ENCODE peak calls at places on chromosomes 5 and 9, in seven cellular contexts. H, L, B, W, F, D and Q are unnamed samples. For H3K4me1 and H3K36me3, the result is how much of the 10 kb centered on the place peaks cover.

GRCh38 chr5:166493627-166494026 is 1797.8 kb upstream of the WWC1 start:
- DNase-seq in W (no peak), F (no peak), H (no peak), B (no peak), D (no peak), L (no peak), Q (no peak)

GRCh38 chr5:133251296-133252132 is 199.7 kb downstream of the HSPA4 start:
- DNase-seq in W (no peak), D (no peak), F (no peak), B (no peak), H (no peak), L (no peak), Q (no peak)

GRCh38 chr5:116514521-116514920 is 60.1 kb downstream of the SEMA6A start:
- DNase-seq in W (no peak), H (no peak), D (no peak), F (no peak), B (no peak), L (no peak), Q (no peak)

GRCh38 chr5:172455087-172455381 is 709 bp upstream of the SH3PXD2B start:
- DNase-seq in H (no peak), F (peak), D (no peak), B (no peak), L (no peak), W (no peak), Q (no peak)

GRCh38 chr9:132609829-132610228 is 27.4 kb downstream of the BARHL1 start:
- DNase-seq in B (no peak), H (no peak), W (no peak), F (no peak), L (peak), D (no peak), Q (no peak)

GRCh38 chr5:172683264-172683663 is 42.2 kb downstream of the NEURL1B start:
- DNase-seq in W (no peak), L (no peak), B (no peak), F (no peak), D (no peak), H (no peak), Q (no peak)

GRCh38 chr5:10655041-10655685 is 91.3 kb downstream of the ANKRD33B start:
- DNase-seq in D (no peak), L (no peak), H (peak), B (peak), W (no peak), F (no peak), Q (no peak)

GRCh38 chr5:14039576-14039975 is 95.1 kb upstream of the DNAH5 start:
- DNase-seq in W (no peak), L (peak), F (no peak), D (no peak), H (no peak), B (no peak), Q (no peak)

GRCh38 chr9:112063151-112063550 is 111.9 kb downstream of the SUSD1 start:
- DNase-seq in W (no peak), F (no peak), L (no peak), D (no peak), B (no peak), H (no peak), Q (no peak)

GRCh38 chr9:93830224-93830596 is 124.9 kb downstream of the BARX1 start:
- DNase-seq in W (no peak), H (no peak), B (no peak), D (no peak), F (no peak), L (no peak), Q (no peak)

GRCh38 chr5:67319935-67320725 is 123.5 kb upstream of the CD180 start:
- DNase-seq in D (no peak), L (peak), F (no peak), H (no peak), B (no peak), W (no peak), Q (no peak)

DNA sequence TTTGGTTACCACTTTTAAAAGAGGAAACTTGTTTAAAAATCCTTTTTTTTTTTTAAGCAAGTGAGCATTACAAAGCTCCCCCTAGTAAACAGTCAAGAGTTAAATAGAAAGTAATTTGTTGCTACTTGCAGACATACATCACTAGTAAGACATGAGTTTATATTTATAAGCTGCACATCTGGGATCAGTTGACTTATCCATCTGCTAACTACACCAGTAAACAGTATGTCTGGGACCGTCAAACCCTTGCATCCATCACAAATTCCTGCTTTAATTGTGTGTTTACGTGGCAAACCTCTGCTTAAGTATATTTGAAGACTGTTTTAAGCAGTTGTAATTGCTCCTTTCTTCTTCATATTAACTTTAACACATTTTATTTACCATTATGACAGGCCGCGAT is 146.8 kb downstream of the EBF1 start:
- DNase-seq in L (peak), H (no peak), B (no peak), F (no peak), W (no peak), D (peak), Q (no peak)
- H3K4me1 ChIP-seq in L (under half), H (under half), B (under half), F (half or more), W (under half), D (half or more), Q (under half)

GRCh38 chr9:136391737-136392537 is 8.0 kb downstream of the SNAPC4 start:
- DNase-seq in F (no peak), L (no peak), H (no peak), B (no peak), W (no peak), D (no peak), Q (no peak)
- H3K36me3 ChIP-seq in F (half or more), L (half or more), H (half or more), B (under half), W (half or more), D (half or more), Q (under half)

DNA sequence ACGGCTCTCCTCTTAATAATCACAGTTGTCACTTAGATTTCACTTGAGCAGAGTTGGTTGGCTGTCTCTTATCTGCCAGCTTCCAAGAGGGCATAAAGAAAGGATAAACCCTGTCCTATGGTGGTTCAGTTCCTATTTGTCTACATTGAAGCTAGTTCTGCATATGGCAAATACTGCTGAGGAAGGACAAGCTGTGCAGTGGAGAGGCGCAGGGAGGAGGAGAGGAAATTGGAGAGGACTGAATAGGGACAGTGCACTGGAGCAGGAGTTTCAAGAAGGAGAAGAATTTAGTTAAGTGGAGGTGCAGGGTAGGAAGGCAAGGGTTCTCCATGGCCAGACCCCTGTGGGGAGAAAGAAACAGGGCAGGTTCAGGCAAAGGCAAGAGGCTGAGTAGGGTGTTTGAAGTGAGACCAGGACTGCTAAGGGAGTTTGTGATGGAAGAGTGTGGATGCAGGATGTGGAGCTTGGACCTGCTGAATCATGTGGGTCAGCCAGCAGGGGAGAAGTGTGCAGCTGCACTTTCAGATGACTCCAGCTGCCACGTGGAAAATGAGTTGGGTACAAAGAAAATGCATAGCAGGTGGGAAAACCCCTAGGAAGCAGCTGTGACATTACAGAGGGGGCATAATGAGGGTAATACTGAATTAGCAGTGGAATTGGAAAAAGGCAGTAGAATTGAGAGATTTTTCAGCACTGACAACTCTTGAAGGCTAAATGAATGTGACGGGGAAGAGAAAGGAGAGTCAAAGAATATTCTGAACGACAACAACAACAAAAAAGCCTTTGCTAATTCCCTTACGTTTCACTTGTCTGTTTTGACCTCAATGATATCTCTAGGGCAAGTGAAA is 66.8 kb downstream of the MAMDC2 start:
- DNase-seq in L (peak), F (no peak), D (no peak), B (no peak), W (no peak), H (no peak), Q (no peak)
- H3K27ac ChIP-seq in L (no peak), F (peak), D (no peak), B (peak), W (no peak), H (no peak), Q (no peak)

GRCh38 chr9:33294670-33295432 is 4.5 kb downstream of the NFX1 start:
- DNase-seq in L (no peak), B (no peak), D (peak), H (no peak), W (no peak), F (no peak), Q (no peak)

GRCh38 chr9:33290247-33290993 is at the start of gene NFX1:
- DNase-seq in W (peak), F (peak), B (peak), D (peak), H (peak), L (peak), Q (peak)

GRCh38 chr9:33290994-33291397 is 680 bp downstream of the NFX1 start:
- DNase-seq in L (peak), D (no peak), F (no peak), W (no peak), H (no peak), B (no peak), Q (no peak)

GRCh38 chr9:33295571-33295970 is 5.3 kb downstream of the NFX1 start:
- DNase-seq in L (no peak), F (no peak), H (no peak), D (no peak), W (no peak), B (no peak), Q (no peak)

DNA sequence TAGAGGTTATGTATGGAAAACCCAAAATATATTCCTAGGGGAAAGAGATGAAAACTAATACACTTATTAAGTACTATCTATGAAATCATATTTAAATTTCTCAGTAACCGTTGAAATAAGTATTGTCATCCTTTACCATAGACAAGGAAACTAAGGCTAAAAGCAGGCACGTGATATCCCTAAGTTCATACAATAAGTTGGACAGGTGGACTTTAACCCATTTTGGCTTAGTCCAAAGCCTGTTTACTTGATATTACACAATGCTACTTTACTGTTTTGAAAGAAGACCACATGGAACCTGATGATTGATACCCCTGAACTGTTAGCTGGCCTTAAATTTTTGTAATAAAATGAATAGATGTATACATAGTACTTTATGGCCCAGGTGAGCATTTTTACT is 3.5 kb downstream of the NFX1 start:
- DNase-seq in D (no peak), F (no peak), L (no peak), B (no peak), W (no peak), H (no peak), Q (no peak)
- H3K4me1 ChIP-seq in D (half or more), F (half or more), L (under half), B (half or more), W (half or more), H (half or more), Q (under half)

DNA sequence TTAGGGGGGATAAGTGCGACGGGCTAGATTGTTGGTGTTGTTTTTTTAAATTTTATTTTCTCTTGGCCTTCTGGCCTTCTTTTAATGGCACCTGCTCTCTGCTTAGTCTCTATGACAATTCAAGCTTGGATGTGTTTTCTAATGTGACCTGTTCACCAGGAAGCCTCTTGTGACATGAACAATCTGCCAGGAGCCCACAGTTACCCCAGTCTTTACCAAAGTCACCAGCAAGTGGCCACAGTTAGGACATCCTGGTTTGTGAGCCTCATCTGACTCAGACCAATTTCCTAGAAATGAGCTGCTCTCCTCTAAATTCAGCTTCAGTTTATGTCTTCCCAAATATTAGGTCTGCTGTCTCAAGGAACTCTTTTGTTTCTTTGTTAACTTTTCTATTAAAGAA is 135.8 kb downstream of the TLE4 start:
- DNase-seq in B (no peak), L (no peak), D (no peak), H (no peak), W (no peak), F (no peak), Q (no peak)
- H3K36me3 ChIP-seq in B (under half), L (under half), D (half or more), H (half or more), W (half or more), F (half or more), Q (under half)

DNA sequence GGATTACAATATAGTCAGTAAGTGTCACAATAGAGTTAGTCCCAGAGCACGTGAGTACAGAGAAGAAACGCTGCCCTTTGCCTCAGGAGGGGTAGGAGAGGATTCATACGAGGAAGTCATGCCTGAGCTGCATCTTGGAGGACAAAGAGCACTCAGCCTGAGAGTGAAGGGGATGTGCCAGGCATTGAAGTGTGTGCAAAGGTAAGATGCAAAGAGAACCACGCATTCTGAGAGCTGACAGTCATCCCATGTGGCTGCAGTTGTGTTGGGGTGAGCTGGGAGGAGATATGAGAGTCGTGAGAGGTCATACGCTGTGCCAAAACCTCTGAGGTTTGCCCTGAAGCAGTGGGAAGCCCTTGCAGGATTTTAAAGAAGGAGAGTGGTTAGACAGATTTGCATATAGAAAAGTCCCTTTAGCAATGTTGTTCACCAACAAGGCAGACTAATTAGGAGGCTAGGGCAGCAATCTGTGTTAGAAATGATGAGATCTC is 97.5 kb downstream of the PIP5K1B start:
- DNase-seq in W (no peak), H (no peak), D (peak), F (no peak), B (no peak), L (no peak), Q (no peak)
- H3K27ac ChIP-seq in W (no peak), H (no peak), D (peak), F (no peak), B (no peak), L (no peak), Q (no peak)

GRCh38 chr5:128920345-128921215 is 44.7 kb upstream of the SLC27A6 start:
- DNase-seq in W (no peak), B (no peak), L (peak), D (no peak), H (no peak), F (no peak), Q (no peak)
- H3K4me1 ChIP-seq in W (under half), B (under half), L (under half), D (under half), H (under half), F (under half), Q (under half)

DNA sequence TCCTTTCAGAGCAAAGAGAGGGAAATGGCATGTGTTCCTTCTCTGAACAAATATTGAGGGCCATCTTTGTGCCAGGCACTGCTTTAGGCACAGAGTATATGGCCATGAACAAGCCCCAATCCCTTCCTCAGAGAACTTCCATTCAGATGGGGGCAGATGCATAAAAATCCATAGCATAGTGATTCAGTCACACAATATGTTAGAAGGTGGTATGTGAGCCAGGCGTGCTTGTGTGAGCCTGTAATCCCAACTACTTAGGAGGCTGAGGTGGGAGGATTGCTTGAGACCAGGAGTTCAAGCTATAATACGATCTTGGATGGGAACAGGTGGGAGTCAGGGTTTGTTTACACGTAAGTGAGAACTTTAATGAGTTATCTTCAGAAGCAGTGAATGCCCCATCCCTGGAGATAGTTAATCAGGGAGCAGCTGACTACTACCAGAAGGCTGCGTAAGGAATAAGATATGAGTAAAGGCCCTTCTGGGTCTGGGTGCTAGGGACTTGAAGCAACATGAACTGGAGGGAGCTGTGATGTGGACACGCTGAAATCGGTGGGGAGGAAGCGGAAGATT is 27.1 kb downstream of the NANS start:
- DNase-seq in B (no peak), F (peak), D (no peak), W (no peak), H (no peak), L (no peak), Q (no peak)
- H3K36me3 ChIP-seq in B (under half), F (under half), D (half or more), W (half or more), H (half or more), L (under half), Q (under half)